ENCODE peak calls at places on chromosome 16, in nine cellular contexts. G is cardiac muscle cell, T is right atrium auricular region, Q is brain microvascular endothelial cell, S is RWPE2, M is upper lobe of right lung, A is body of pancreas, P is breast epithelium, B is colonic mucosa. K is an unnamed sample.

GRCh38 chr16:67207857-67208524 is 9.1 kb downstream of the ELMO3 start:
- DNase-seq in B (no peak), A (no peak), T (no peak), Q (peak; percentile 22), M (no peak), S (peak; percentile 72), G (no peak), P (no peak), K (no peak)

GRCh38 chr16:22220076-22220453 is 14.0 kb downstream of the EEF2K start:
- DNase-seq in T (no peak), S (no peak), B (no peak), G (peak; percentile 67), Q (no peak), M (peak; percentile 78), P (no peak), A (peak; percentile 34), K (peak; percentile 80)

GRCh38 chr16:55021595-55022475 is 91.2 kb downstream of the IRX5 start:
- DNase-seq in B (peak; percentile 33), S (no peak), Q (peak; percentile 75), T (no peak), P (no peak), A (no peak), M (no peak), G (peak; percentile 65), K (no peak)

GRCh38 chr16:23524886-23525285 is 14.6 kb upstream of the GGA2 start:
- DNase-seq in M (no peak), P (no peak), T (no peak), B (no peak), Q (no peak), G (no peak), S (no peak), A (no peak), K (no peak)

GRCh38 chr16:1744338-1744840 is 27.0 kb downstream of the NME3 start:
- DNase-seq in S (no peak), P (no peak), T (no peak), G (no peak), Q (no peak), A (no peak), M (no peak), B (no peak), K (no peak)

GRCh38 chr16:1009358-1010150 is 28.0 kb downstream of the SOX8 start:
- DNase-seq in Q (no peak), M (no peak), B (no peak), T (no peak), A (no peak), G (no peak), S (no peak), P (no peak), K (no peak)

GRCh38 chr16:23570992-23571632 is 13.6 kb downstream of the UBFD1 start:
- DNase-seq in G (no peak), S (no peak), B (no peak), Q (no peak), A (no peak), T (no peak), M (no peak), P (no peak), K (no peak)

GRCh38 chr16:81094771-81095251 is 1.4 kb downstream of the GCSH start:
- DNase-seq in T (no peak), Q (no peak), P (no peak), M (no peak), A (no peak), B (no peak), S (no peak), G (peak; percentile 47), K (no peak)

GRCh38 chr16:1816396-1817275 is 10.0 kb downstream of the HAGH start:
- DNase-seq in B (no peak), T (no peak), G (no peak), S (no peak), P (no peak), Q (no peak), M (no peak), A (no peak), K (no peak)

GRCh38 chr16:85197611-85198566 is 85.6 kb upstream of the CIBAR2 start:
- DNase-seq in P (no peak), A (peak; percentile 66), G (no peak), B (no peak), T (no peak), M (no peak), S (no peak), Q (no peak), K (no peak)

GRCh38 chr16:3013998-3014690 is 1.4 kb downstream of the CLDN9 start:
- DNase-seq in G (no peak), P (no peak), T (no peak), Q (no peak), S (no peak), A (no peak), M (no peak), B (no peak), K (no peak)

GRCh38 chr16:22369221-22369811 is 5.1 kb downstream of the CDR2 start:
- DNase-seq in B (no peak), P (no peak), M (no peak), A (no peak), Q (no peak), S (no peak), G (peak; percentile 78), T (no peak), K (no peak)

GRCh38 chr16:48596326-48596725 is 13.7 kb downstream of the N4BP1 start:
- DNase-seq in A (no peak), B (no peak), S (no peak), T (no peak), G (peak; percentile 42), M (no peak), Q (no peak), P (no peak), K (no peak)

GRCh38 chr16:87822571-87822970 is 46.7 kb downstream of the SLC7A5 start:
- DNase-seq in M (no peak), G (no peak), B (no peak), T (no peak), S (peak; percentile 57), A (no peak), Q (no peak), P (no peak), K (no peak)

GRCh38 chr16:84730406-84731106 is 30.8 kb downstream of the USP10 start:
- DNase-seq in A (peak; percentile 70), P (peak; percentile 76), Q (peak; percentile 93), M (peak; percentile 68), B (peak; percentile 67), G (peak; percentile 93), S (peak; percentile 85), T (peak; percentile 76), K (peak; percentile 45)

DNA sequence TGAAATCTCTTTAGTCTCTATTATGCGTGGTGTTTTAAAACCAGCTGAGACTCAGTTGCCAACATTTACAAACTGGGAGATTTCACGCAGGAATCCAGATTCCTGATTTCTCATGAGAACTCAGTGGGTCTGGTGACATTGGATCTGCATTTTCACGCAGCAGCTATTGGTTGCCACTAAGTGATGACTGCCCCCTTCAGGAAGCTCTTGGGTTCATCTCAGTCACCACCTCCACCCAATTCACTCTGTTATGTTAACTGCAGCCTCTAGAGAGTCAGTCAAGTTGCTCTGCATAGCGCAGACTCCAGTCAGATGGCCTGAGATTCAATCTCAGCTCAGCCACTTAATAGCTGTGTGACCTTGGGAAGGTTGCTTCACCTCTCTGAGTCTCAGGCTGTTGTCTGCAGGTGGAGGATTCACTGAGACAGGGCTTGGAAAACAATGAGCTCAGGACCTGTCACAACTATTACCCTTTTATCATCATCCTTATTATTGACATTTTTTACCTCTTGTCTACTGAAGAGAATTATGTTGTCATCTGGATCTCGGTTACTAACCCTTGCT is 6.4 kb downstream of the SHISA9 start:
- DNase-seq in M (no peak), G (no peak), A (no peak), P (no peak), T (no peak), Q (no peak), B (no peak), S (no peak), K (no peak)
- TF ChIP-seq CTCF in M (no peak), G (no peak), A (no peak), P (no peak), T (no peak), Q (peak; percentile 23), B (no peak), S (no peak), K (no peak)

GRCh38 chr16:28068976-28069375 is 5.5 kb upstream of the GSG1L start:
- DNase-seq in M (no peak), G (no peak), A (no peak), S (no peak), T (no peak), Q (no peak), B (no peak), P (no peak), K (no peak)

GRCh38 chr16:28069921-28070794 is 6.6 kb upstream of the GSG1L start:
- DNase-seq in A (no peak), Q (no peak), M (no peak), P (no peak), S (no peak), G (no peak), B (no peak), T (no peak), K (no peak)

DNA sequence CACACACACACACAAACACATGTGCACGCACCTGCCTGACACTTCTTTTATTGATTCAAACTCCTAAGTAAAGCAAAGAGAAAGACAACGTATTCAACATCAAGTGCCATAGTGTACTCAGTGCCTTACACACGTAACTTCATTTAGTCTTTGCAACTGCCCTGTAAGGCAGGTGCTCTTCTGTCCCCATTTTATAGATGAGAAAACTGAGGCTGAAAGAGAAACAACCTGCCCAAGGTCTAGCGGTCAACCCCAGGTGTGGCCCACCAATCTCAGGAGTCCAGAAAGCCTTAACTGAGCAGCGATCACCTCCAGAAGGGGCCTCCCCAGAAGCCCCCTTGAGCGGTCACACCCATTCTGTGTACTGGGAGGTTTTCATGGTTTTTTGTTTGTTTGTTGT is 10.3 kb upstream of the GSG1L start:
- DNase-seq in A (no peak), G (no peak), M (no peak), P (no peak), S (no peak), Q (no peak), T (no peak), B (no peak), K (no peak)
- H3K27ac ChIP-seq in A (no peak overlapping the region), G (no peak overlapping the region), M (no peak overlapping the region), P (no peak overlapping the region), S (no peak overlapping the region), Q (no peak overlapping the region), T (no peak overlapping the region), B (no peak overlapping the region), K (no peak overlapping the region)

GRCh38 chr16:83113317-83113716 is 486.5 kb downstream of the CDH13 start:
- DNase-seq in Q (peak; percentile 32), S (no peak), G (peak; percentile 51), M (no peak), P (no peak), A (peak; percentile 35), T (no peak), B (no peak), K (no peak)
- TF ChIP-seq CTCF in Q (peak; percentile 84), S (no peak), G (peak; percentile 71), M (peak; percentile 39), P (no peak), A (no peak), T (peak; percentile 33), B (peak; percentile 41), K (peak; percentile 44)

GRCh38 chr16:73037845-73038570 is 9.9 kb downstream of the ZFHX3 start:
- DNase-seq in B (no peak), T (no peak), P (no peak), Q (no peak), A (no peak), G (no peak), S (no peak), M (no peak), K (no peak)
- H3K27ac ChIP-seq in B (no peak overlapping the region), T (peak overlapping the region; percentile 39), P (no peak overlapping the region), Q (no peak overlapping the region), A (peak overlapping the region; percentile 74), G (peak overlapping the region; percentile 88), S (no peak overlapping the region), M (peak overlapping the region; percentile 30), K (peak overlapping the region; percentile 67)

GRCh38 chr16:53743149-53743566 is 39.2 kb downstream of the FTO start:
- DNase-seq in G (peak; percentile 55), T (no peak), A (peak; percentile 18), B (no peak), P (no peak), Q (no peak), S (no peak), M (no peak), K (no peak)
- TF ChIP-seq CTCF in G (peak; percentile 80), T (peak; percentile 41), A (peak; percentile 21), B (peak; percentile 39), P (no peak), Q (peak; percentile 85), S (peak; percentile 78), M (peak; percentile 59), K (peak; percentile 60)